ENCODE peak calls at places on chromosomes 2 and 18, in nine cellular contexts. U is cardiac muscle cell, E is pancreas, W is neural progenitor cell, S is hepatocyte, H is HCT116, C is uterus, T is IMR-90, P is HL-60. J is an unnamed sample. For H3K27me3, the result is how much of the 10 kb centered on the place peaks cover.

GRCh38 chr18:27249933-27250332 is 64.8 kb upstream of the CHST9 start:
- DNase-seq in U (no peak), E (no peak), W (no peak), S (no peak), H (no peak), C (no peak), T (no peak), P (no peak), J (no peak)

GRCh38 chr18:45526120-45526841 is 89.0 kb upstream of the SLC14A2 start:
- DNase-seq in U (no peak), E (no peak), W (no peak), S (peak), H (no peak), C (peak), T (no peak), P (no peak), J (peak)

GRCh38 chr2:239674981-239675855 is 274.4 kb upstream of the HDAC4 start:
- DNase-seq in U (no peak), E (no peak), W (no peak), S (no peak), H (no peak), C (no peak), T (no peak), P (no peak), J (no peak)

GRCh38 chr2:232610081-232610480 is 23.3 kb upstream of the EFHD1 start:
- DNase-seq in U (no peak), E (no peak), W (no peak), S (no peak), H (no peak), C (no peak), T (no peak), P (no peak), J (no peak)

GRCh38 chr2:58569460-58570185 is 328.5 kb upstream of the FANCL start:
- DNase-seq in U (no peak), E (no peak), W (no peak), S (peak), H (no peak), C (no peak), T (no peak), P (no peak), J (no peak)

GRCh38 chr2:105399207-105399861 is 483 bp upstream of the FHL2 start:
- DNase-seq in U (no peak), E (no peak), W (no peak), S (no peak), H (no peak), C (no peak), T (no peak), P (no peak), J (no peak)

GRCh38 chr2:219722276-219722883 is 95.0 kb downstream of the SLC4A3 start:
- DNase-seq in U (no peak), E (no peak), W (no peak), S (peak), H (peak), C (no peak), T (no peak), P (no peak), J (no peak)

GRCh38 chr2:240722796-240723735 is 31.4 kb downstream of the AQP12A start:
- DNase-seq in U (no peak), E (no peak), W (no peak), S (no peak), H (no peak), C (no peak), T (no peak), P (no peak), J (no peak)

GRCh38 chr2:72919414-72920316 is 2.3 kb downstream of the EMX1 start:
- DNase-seq in U (peak), E (no peak), W (peak), S (no peak), H (no peak), C (no peak), T (no peak), P (no peak), J (no peak)

GRCh38 chr2:36290306-36290705 is 65.3 kb upstream of the CRIM1 start:
- DNase-seq in U (no peak), E (no peak), W (no peak), S (no peak), H (no peak), C (no peak), T (no peak), P (no peak), J (no peak)

GRCh38 chr2:232525796-232526195 is at the start of gene CHRND:
- DNase-seq in U (peak), E (peak), W (peak), S (peak), H (no peak), C (no peak), T (no peak), P (no peak), J (no peak)

GRCh38 chr2:230987137-230988020 is 8.5 kb upstream of the SPATA3 start:
- DNase-seq in U (peak), E (peak), W (peak), S (peak), H (peak), C (peak), T (peak), P (peak), J (no peak)

GRCh38 chr2:148179724-148180123 is 158.8 kb downstream of the MBD5 start:
- DNase-seq in U (no peak), E (no peak), W (no peak), S (no peak), H (no peak), C (no peak), T (no peak), P (no peak), J (no peak)

GRCh38 chr2:120552079-120552478 is 183.6 kb upstream of the GLI2 start:
- DNase-seq in U (no peak), E (no peak), W (no peak), S (no peak), H (no peak), C (no peak), T (no peak), P (no peak), J (no peak)

GRCh38 chr2:55102056-55102812 is 52.0 kb upstream of the RTN4 start:
- DNase-seq in U (no peak), E (no peak), W (no peak), S (no peak), H (no peak), C (no peak), T (peak), P (no peak), J (peak)

GRCh38 chr18:43719264-43719795 is 442.0 kb upstream of the SYT4 start:
- DNase-seq in U (no peak), E (no peak), W (no peak), S (peak), H (no peak), C (no peak), T (no peak), P (no peak), J (no peak)

GRCh38 chr2:166494140-166494544 is at the start of gene SCN7A:
- DNase-seq in U (peak), E (peak), W (peak), S (peak), H (no peak), C (peak), T (peak), P (no peak), J (no peak)

GRCh38 chr2:112625474-112626114 is 20.1 kb upstream of the SLC20A1 start:
- DNase-seq in U (no peak), E (no peak), W (no peak), S (no peak), H (no peak), C (no peak), T (no peak), P (no peak), J (no peak)

GRCh38 chr2:72984172-72984671 is 66.9 kb downstream of the EMX1 start:
- DNase-seq in U (peak), E (no peak), W (no peak), S (no peak), H (no peak), C (no peak), T (no peak), P (no peak), J (no peak)

GRCh38 chr2:168518555-168519066 is 62.5 kb downstream of the CERS6 start:
- DNase-seq in U (peak), E (no peak), W (peak), S (peak), H (no peak), C (peak), T (peak), P (no peak), J (no peak)

GRCh38 chr2:38997784-38998183 is 108.1 kb downstream of the ARHGEF33 start:
- DNase-seq in U (no peak), E (no peak), W (no peak), S (peak), H (no peak), C (no peak), T (peak), P (no peak), J (peak)

GRCh38 chr2:85662899-85663683 is 4.9 kb downstream of the SFTPB start:
- DNase-seq in U (no peak), E (no peak), W (no peak), S (peak), H (peak), C (peak), T (peak), P (no peak), J (no peak)

GRCh38 chr2:188024811-188025210 is 266.9 kb upstream of the GULP1 start:
- DNase-seq in U (no peak), E (no peak), W (no peak), S (no peak), H (no peak), C (no peak), T (peak), P (no peak), J (no peak)

GRCh38 chr2:67476808-67477790 is 80.0 kb downstream of the ETAA1 start:
- DNase-seq in U (peak), E (no peak), W (peak), S (peak), H (peak), C (peak), T (peak), P (no peak), J (peak)

GRCh38 chr2:50547521-50547920 is 484.4 kb downstream of the NRXN1 start:
- DNase-seq in U (no peak), E (no peak), W (no peak), S (no peak), H (no peak), C (no peak), T (peak), P (no peak), J (no peak)

GRCh38 chr2:104853401-104853925 is 452 bp upstream of the POU3F3 start:
- DNase-seq in U (no peak), E (no peak), W (no peak), S (no peak), H (no peak), C (no peak), T (no peak), P (no peak), J (no peak)

GRCh38 chr2:169716229-169716886 is 17.3 kb upstream of the KLHL23 start:
- DNase-seq in U (no peak), E (peak), W (no peak), S (peak), H (no peak), C (peak), T (peak), P (no peak), J (peak)

GRCh38 chr2:204586444-204587165 is 41.3 kb downstream of the PARD3B start:
- DNase-seq in U (no peak), E (no peak), W (no peak), S (no peak), H (no peak), C (no peak), T (peak), P (no peak), J (no peak)

GRCh38 chr18:74196220-74197119 is 48.1 kb downstream of the TIMM21 start:
- DNase-seq in U (peak), E (peak), W (peak), S (peak), H (peak), C (peak), T (peak), P (peak), J (no peak)

GRCh38 chr18:58559427-58560186 is 69.3 kb downstream of the ALPK2 start:
- DNase-seq in U (no peak), E (no peak), W (no peak), S (peak), H (no peak), C (no peak), T (peak), P (no peak), J (no peak)

GRCh38 chr2:135190799-135191198 is 138.7 kb downstream of the RAB3GAP1 start:
- DNase-seq in U (no peak), E (no peak), W (no peak), S (no peak), H (no peak), C (no peak), T (no peak), P (no peak), J (no peak)

GRCh38 chr18:27793013-27793412 is 383.9 kb downstream of the CDH2 start:
- DNase-seq in U (no peak), E (no peak), W (no peak), S (no peak), H (no peak), C (no peak), T (no peak), P (no peak), J (no peak)

GRCh38 chr2:118657451-118657850 is 190.0 kb downstream of the EN1 start:
- DNase-seq in U (no peak), E (no peak), W (no peak), S (no peak), H (no peak), C (no peak), T (no peak), P (no peak), J (no peak)

GRCh38 chr2:118658581-118659248 is 188.7 kb downstream of the EN1 start:
- DNase-seq in U (no peak), E (no peak), W (no peak), S (no peak), H (no peak), C (no peak), T (no peak), P (no peak), J (no peak)

GRCh38 chr2:118665784-118666529 is 181.5 kb downstream of the EN1 start:
- DNase-seq in U (no peak), E (no peak), W (no peak), S (no peak), H (no peak), C (no peak), T (peak), P (no peak), J (no peak)

GRCh38 chr2:118661184-118661583 is 186.3 kb downstream of the EN1 start:
- DNase-seq in U (no peak), E (no peak), W (no peak), S (no peak), H (no peak), C (no peak), T (no peak), P (no peak), J (no peak)
- TF ChIP-seq CTCF in U (no peak), E (no peak), W (peak), S (peak), H (no peak), C (no peak), T (no peak), P (no peak), J (no peak)

GRCh38 chr2:157934684-157935377 is 58.7 kb upstream of the ACVR1 start:
- DNase-seq in U (no peak), E (no peak), W (no peak), S (peak), H (no peak), C (no peak), T (no peak), P (no peak), J (no peak)

GRCh38 chr2:157930728-157931127 is 54.6 kb upstream of the ACVR1 start:
- DNase-seq in U (no peak), E (no peak), W (no peak), S (no peak), H (no peak), C (no peak), T (no peak), P (no peak), J (no peak)

GRCh38 chr2:157933549-157933948 is 57.4 kb upstream of the ACVR1 start:
- DNase-seq in U (no peak), E (no peak), W (peak), S (no peak), H (no peak), C (no peak), T (no peak), P (no peak), J (no peak)

GRCh38 chr2:157931542-157931941 is 55.4 kb upstream of the ACVR1 start:
- DNase-seq in U (no peak), E (no peak), W (no peak), S (no peak), H (no peak), C (no peak), T (no peak), P (no peak), J (no peak)

DNA sequence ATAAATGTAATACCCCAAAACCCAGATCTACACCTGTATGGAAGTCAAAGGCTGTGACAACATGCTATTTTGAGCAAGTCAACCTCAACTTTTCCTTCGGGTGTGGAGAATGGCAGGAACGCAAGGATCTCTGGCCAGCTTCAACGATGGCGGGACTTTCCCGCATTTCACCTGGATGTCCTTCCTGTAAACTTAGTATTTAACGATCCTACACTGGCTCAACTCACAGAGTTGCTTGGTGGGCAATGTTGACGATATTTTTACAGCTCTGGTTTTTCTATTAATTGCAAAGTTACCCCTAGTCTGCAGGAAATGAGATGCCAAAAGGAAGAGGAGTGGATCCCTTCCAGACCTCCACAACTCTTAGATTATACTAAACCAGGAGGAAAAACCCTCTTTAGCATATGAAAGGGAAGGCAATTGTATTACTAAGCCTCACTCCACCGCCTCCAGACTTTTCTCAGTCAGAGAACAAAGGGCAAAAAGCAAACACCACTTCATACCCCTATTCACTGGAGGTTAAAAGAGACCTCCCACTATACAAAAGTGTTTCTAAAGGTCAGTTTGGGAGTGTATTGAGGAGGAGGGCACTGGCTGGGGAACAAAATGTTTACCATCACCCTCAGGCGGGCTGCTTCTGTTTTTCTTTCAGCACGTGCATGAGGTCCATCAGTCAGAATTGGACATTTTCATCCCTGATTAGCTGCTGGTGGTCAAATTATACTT is 56.5 kb upstream of the ACVR1 start:
- DNase-seq in U (no peak), E (no peak), W (peak), S (peak), H (no peak), C (no peak), T (no peak), P (no peak), J (no peak)
- H3K27me3 ChIP-seq in U (under half), E (under half), W (half or more), S (under half), H (under half), C (under half), T (under half), P (under half), J (under half)

GRCh38 chr2:59899692-59900091 is 653.8 kb downstream of the BCL11A start:
- DNase-seq in U (no peak), E (no peak), W (peak), S (no peak), H (no peak), C (no peak), T (no peak), P (no peak), J (no peak)
- TF ChIP-seq CTCF in U (no peak), E (no peak), W (no peak), S (no peak), H (no peak), C (no peak), T (no peak), P (no peak), J (no peak)

DNA sequence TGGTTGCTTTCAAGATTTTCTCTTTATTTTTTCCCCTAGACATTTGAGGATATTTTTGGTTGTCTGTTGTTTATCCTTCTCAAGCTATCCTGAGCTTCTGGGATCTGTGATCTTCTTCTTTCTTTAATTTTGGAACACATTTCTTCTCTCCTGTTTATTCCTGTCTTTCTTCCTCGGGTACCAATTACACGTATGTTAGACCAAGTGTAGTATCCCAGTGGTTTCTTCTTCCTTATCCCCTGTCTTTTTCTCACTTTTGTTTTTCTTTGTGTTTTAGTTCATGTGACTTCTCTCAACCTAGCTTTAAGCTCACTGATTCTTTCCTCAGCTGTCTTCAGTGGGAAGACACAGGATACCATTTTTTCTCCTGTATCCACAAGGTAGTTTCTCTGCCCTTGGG is 120.0 kb downstream of the GALR1 start:
- DNase-seq in U (no peak), E (no peak), W (peak), S (no peak), H (no peak), C (no peak), T (no peak), P (no peak), J (no peak)
- H3K27me3 ChIP-seq in U (under half), E (under half), W (under half), S (under half), H (under half), C (under half), T (under half), P (under half), J (under half)

DNA sequence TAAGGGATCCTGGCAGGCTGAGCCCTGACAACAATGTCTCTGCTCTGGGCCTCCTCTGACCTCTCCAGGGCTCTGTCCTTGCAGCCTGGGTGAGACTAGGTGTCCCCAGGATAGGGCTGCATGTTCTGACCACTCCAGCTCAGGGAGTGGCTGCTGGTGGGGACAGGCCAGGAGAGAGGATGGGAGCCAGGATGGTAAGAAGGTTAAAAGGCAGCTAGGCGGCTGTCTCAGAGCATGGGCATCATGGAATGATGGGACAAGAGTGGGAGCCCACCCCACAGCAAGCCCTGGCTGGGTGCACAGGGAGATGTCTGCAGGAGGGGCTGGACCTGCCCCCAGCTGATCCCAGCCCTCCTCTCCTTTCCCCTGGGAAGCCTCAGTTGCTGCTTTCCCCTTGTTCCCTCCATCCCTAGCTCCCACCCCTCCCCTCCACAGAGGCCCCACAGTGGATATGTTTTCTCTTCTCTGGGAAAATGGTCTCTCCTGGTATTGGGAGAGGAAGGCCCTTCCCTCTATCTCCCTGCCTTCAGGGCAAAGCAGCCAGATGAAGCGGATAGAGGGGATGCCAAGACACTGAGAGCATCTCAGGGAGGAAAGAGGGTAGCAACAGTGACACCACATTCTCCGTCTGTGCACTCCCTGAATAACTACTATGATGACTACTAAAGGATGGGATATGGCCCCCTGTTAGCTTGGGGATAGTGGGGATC is 334.3 kb downstream of the DYSF start:
- DNase-seq in U (no peak), E (no peak), W (no peak), S (no peak), H (no peak), C (no peak), T (no peak), P (no peak), J (no peak)
- TF ChIP-seq CTCF in U (no peak), E (no peak), W (no peak), S (no peak), H (no peak), C (no peak), T (no peak), P (no peak), J (no peak)

J was measured in BJ.